ENCODE peak calls at places on chromosome 1, in ten cellular contexts. A is fibroblast of lung, H is A549, M is endodermal cell, T is neural progenitor cell, P is AG09309, I is endothelial cell, O is psoas muscle, C is fibroblast of villous mesenchyme, W is PC-9. U is an unnamed sample.

GRCh38 chr1:195909061-195909460 is 699.2 kb downstream of the KCNT2 start:
- DNase-seq in M (no peak), I (no peak), W (no peak), O (no peak), C (no peak), H (no peak), A (peak), T (no peak), P (no peak), U (no peak)

GRCh38 chr1:9350960-9351359 is 58.3 kb downstream of the SPSB1 start:
- DNase-seq in M (no peak), P (no peak), T (no peak), A (no peak), W (no peak), H (no peak), O (no peak), C (no peak), I (no peak), U (no peak)

GRCh38 chr1:223245983-223246382 is 102.9 kb upstream of the TLR5 start:
- DNase-seq in I (no peak), H (no peak), M (no peak), O (no peak), T (no peak), C (no peak), W (no peak), P (no peak), A (no peak), U (no peak)

GRCh38 chr1:219266524-219266923 is 92.8 kb downstream of the LYPLAL1 start:
- DNase-seq in H (no peak), C (peak), O (no peak), I (no peak), A (peak), T (no peak), P (no peak), W (no peak), M (no peak), U (no peak)

GRCh38 chr1:234488054-234488953 is 9.3 kb upstream of the TARBP1 start:
- DNase-seq in O (no peak), C (no peak), T (no peak), A (no peak), I (no peak), W (no peak), P (no peak), M (no peak), H (no peak), U (no peak)

GRCh38 chr1:8077602-8078001 is 51.5 kb upstream of the ERRFI1 start:
- DNase-seq in T (no peak), H (no peak), A (no peak), P (no peak), C (no peak), O (no peak), I (no peak), W (no peak), M (no peak), U (no peak)

GRCh38 chr1:45329445-45329844 is 2.8 kb downstream of the HPDL start:
- DNase-seq in P (no peak), W (peak), C (peak), H (no peak), I (no peak), M (peak), A (no peak), T (peak), O (no peak), U (no peak)

GRCh38 chr1:245825128-245825901 is 670.5 kb downstream of the KIF26B start:
- DNase-seq in T (no peak), A (peak), W (no peak), P (no peak), I (no peak), M (peak), H (no peak), C (peak), O (no peak), U (no peak)

GRCh38 chr1:150516616-150517015 is 1.1 kb downstream of the FALEC start:
- DNase-seq in P (no peak), H (no peak), O (no peak), A (no peak), C (peak), W (no peak), T (no peak), I (no peak), M (no peak), U (no peak)

GRCh38 chr1:202501281-202501680 is 152.8 kb downstream of the PPP1R12B start:
- DNase-seq in T (peak), H (peak), A (peak), P (no peak), W (no peak), O (no peak), I (no peak), M (no peak), C (peak), U (peak)

GRCh38 chr1:174005032-174005431 is 17.1 kb downstream of the RC3H1 start:
- DNase-seq in M (no peak), C (peak), H (no peak), O (no peak), I (no peak), W (no peak), P (no peak), A (peak), T (no peak), U (no peak)

GRCh38 chr1:48492392-48492791 is 20.4 kb upstream of the SPATA6 start:
- DNase-seq in I (no peak), H (no peak), M (no peak), O (peak), C (no peak), A (no peak), W (no peak), T (no peak), P (no peak), U (no peak)

GRCh38 chr1:33167650-33168447 is 14.0 kb downstream of the TRIM62 start:
- DNase-seq in T (no peak), O (no peak), M (no peak), C (no peak), H (no peak), W (peak), I (no peak), P (no peak), A (no peak), U (no peak)

GRCh38 chr1:33169290-33170055 is 12.4 kb downstream of the TRIM62 start:
- DNase-seq in M (no peak), C (no peak), O (no peak), I (no peak), T (peak), A (no peak), H (no peak), P (no peak), W (no peak), U (no peak)

GRCh38 chr1:33170351-33171274 is 11.2 kb downstream of the TRIM62 start:
- DNase-seq in M (no peak), T (no peak), P (no peak), A (no peak), H (no peak), W (no peak), C (no peak), O (peak), I (no peak), U (no peak)

GRCh38 chr1:33165809-33166208 is 16.0 kb downstream of the TRIM62 start:
- DNase-seq in I (no peak), C (no peak), T (no peak), A (no peak), H (no peak), W (no peak), P (no peak), M (no peak), O (no peak), U (no peak)

DNA sequence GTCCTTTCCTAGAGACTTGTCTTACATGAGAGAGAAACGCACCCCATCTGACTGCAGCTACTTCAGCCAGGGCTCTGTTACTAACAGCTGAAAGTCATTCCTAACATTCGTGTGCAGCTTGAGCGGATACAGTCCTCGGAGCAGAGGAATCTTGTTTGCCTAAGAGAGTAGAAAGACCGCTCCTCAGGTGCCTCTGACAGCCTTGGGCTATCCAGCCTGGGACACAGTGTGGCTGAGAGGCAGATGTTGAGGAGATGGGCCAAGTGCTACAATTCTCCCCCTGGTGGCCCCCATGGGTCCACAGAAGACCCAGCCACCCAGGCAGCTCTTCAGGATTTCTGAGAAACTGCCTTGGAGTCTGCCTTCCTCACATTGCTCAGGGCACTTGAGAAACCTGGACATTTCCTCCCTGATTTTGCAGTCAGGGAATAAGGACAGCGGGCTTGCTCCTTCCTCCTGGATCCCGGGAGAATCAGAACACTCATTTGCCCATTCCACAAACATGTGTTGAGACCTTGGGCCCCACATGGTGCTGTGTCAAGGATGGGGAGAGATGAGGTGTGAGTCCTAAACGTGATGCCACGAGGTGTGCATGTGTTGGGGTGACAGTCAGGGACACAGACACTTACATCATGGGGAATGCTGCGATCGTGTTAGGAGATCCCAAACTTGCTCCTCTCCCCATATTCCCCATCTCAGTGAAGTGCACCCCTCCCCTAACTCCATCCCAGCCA is 13.1 kb downstream of the TRIM62 start:
- DNase-seq in P (no peak), W (no peak), A (no peak), T (no peak), I (no peak), M (no peak), H (no peak), O (no peak), C (no peak), U (no peak)
- TF ChIP-seq CTCF in P (no peak), W (no peak), A (no peak), T (no peak), I (no peak), M (peak), H (no peak), O (no peak), C (no peak), U (no peak)

GRCh38 chr1:25832336-25833037 is 12.7 kb downstream of the MTFR1L start:
- DNase-seq in H (no peak), W (no peak), C (no peak), T (no peak), M (no peak), P (no peak), A (no peak), O (no peak), I (no peak), U (no peak)

GRCh38 chr1:25834894-25835293 is 15.1 kb downstream of the MTFR1L start:
- DNase-seq in P (no peak), A (no peak), W (no peak), I (no peak), C (no peak), M (no peak), T (no peak), O (no peak), H (no peak), U (no peak)

GRCh38 chr1:25833158-25833557 is 13.4 kb downstream of the MTFR1L start:
- DNase-seq in M (no peak), I (no peak), H (no peak), A (no peak), T (no peak), P (no peak), C (no peak), W (no peak), O (no peak), U (no peak)

GRCh38 chr1:25836695-25837094 is 16.9 kb downstream of the MTFR1L start:
- DNase-seq in M (no peak), O (no peak), I (no peak), T (no peak), H (no peak), A (no peak), W (no peak), C (no peak), P (no peak), U (no peak)

DNA sequence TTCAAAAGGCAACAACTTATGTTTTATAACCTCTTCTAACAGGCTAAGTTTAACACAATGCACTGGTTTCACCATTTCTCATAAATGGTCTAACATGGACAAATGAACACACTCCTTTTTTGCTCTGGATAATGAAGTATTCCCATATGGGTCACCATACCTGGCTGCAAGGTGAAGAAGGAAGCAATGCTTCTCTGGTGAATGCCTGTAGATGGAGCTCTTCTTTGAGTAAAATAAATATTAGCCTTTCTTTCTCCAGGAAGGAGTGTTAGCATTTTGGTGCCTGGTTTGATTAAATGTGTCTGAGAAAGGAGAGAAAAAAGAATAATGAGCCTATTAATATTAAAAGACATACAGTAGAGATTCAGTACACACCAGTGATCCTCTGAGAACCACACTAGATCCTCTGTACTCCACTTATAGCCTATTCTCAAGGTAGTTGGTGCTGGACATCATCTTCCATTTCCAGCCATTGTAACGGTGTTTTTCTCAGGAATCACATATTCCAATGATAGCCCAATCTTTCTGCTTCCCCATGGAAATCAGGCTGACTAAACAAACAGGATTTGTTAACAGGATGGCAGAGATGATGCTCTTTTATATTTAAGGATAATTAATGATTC is 17.6 kb downstream of the MTFR1L start:
- DNase-seq in A (peak), T (peak), M (no peak), H (no peak), W (no peak), C (peak), I (no peak), P (no peak), O (no peak), U (no peak)
- TF ChIP-seq CTCF in A (peak), T (peak), M (peak), H (peak), W (peak), C (peak), I (peak), P (peak), O (peak), U (no peak)

GRCh38 chr1:215992620-215993019 is 425.5 kb downstream of the KCTD3 start:
- DNase-seq in T (peak), A (peak), H (peak), M (no peak), I (peak), C (peak), P (no peak), W (no peak), O (no peak), U (peak)
- TF ChIP-seq CTCF in T (peak), A (peak), H (peak), M (peak), I (no peak), C (peak), P (no peak), W (peak), O (peak), U (peak)

DNA sequence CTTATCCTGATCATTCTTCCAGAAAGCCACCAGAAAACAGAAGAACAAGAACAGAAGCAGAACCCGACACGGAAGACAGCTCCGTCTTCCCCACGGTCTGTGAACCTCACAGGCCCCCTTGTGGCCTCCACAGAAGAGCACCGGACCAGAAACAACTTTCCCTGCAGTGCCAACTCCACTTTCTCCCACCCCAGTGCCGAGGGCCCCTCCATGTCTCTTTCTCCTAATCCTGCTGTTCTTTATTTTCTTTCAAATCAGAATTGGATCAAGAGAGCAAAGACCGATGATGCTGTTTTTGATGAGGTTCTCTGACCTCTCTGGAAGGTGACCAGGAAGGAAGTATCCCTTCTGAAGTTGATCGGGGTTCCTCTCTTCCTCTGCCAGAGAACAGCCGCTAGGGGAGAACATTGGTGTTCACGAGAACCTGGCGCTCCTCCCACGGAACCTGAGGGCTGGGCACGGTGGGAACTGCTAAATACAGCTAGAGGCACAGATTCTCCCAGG is 58.9 kb upstream of the CTTNBP2NL start:
- DNase-seq in O (peak), I (peak), H (peak), W (no peak), T (peak), C (peak), A (peak), P (no peak), M (peak), U (peak)
- TF ChIP-seq CTCF in O (peak), I (peak), H (peak), W (peak), T (peak), C (peak), A (peak), P (peak), M (peak), U (peak)

GRCh38 chr1:51058863-51059262 is 43.2 kb upstream of the C1orf185 start:
- DNase-seq in M (peak), W (peak), I (no peak), T (peak), H (no peak), A (peak), O (no peak), P (no peak), C (peak), U (peak)
- TF ChIP-seq CTCF in M (peak), W (peak), I (no peak), T (peak), H (no peak), A (peak), O (no peak), P (peak), C (peak), U (peak)

DNA sequence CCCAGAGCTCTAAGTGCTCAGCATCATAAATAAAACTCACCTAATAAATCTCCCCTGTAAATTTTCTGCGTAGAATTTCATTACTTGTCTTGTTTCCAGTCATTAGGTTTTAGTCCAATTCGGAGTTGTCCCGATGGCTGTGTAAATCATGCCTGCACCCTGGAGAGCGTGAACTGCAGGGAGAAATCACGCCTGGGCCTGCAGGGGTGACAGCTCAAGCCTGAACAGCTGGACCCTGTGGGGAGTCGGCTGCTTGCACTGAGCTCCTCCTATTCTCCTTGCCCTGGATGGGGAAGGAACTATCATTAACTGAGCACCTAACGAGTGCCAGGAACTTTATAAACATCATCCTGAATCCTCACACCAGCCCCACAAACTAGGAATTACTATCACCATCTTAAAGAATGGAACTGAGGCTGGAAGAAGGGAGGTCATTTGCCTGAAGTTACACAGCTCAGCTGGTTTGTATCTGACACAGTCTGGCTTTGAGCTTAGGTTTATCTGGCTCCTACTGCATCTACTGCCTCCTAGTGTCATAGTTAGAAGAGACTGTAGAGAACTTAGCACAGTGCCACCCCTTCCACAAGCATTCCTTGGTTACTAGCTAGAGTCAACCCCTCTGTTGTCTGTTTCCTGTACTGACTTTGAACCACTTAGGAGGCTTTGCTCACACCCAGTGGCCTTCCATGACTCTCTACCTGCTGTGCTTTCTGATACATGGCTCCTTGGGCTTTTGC is 25.1 kb upstream of the POU3F1 start:
- DNase-seq in M (no peak), H (peak), W (no peak), C (peak), A (peak), O (no peak), P (peak), T (no peak), I (no peak), U (no peak)
- TF ChIP-seq CTCF in M (peak), H (peak), W (peak), C (peak), A (peak), O (peak), P (peak), T (peak), I (no peak), U (no peak)

U was measured in Calu3.